ENCODE peak calls at places on chromosomes 2 and 18, in five cellular contexts. One of them, this sample, is unnamed.

GRCh38 chr2:66548422-66548821 is 113.5 kb downstream of the MEIS1 start:
- DNase-seq in K562: no peak
- DNase-seq in SK-N-SH: no peak
- DNase-seq in HepG2: no peak
- DNase-seq in HCT116: no peak
- DNase-seq in this sample: no peak

GRCh38 chr2:44118257-44118656 is 50.4 kb upstream of the PPM1B start:
- DNase-seq in HepG2: no peak
- DNase-seq in HCT116: no peak
- DNase-seq in K562: no peak
- DNase-seq in SK-N-SH: no peak
- DNase-seq in this sample: no peak

GRCh38 chr2:188811522-188811921 is 162.7 kb upstream of the COL3A1 start:
- DNase-seq in HCT116: no peak
- DNase-seq in K562: no peak
- DNase-seq in SK-N-SH: no peak
- DNase-seq in HepG2: no peak
- DNase-seq in this sample: no peak

GRCh38 chr2:114122861-114123391 is 233.0 kb downstream of the ACTR3 start:
- DNase-seq in HepG2: no peak
- DNase-seq in K562: no peak
- DNase-seq in HCT116: no peak
- DNase-seq in SK-N-SH: no peak
- DNase-seq in this sample: no peak

GRCh38 chr2:182355815-182356214 is 71.0 kb downstream of the PDE1A start:
- DNase-seq in HCT116: no peak
- DNase-seq in K562: no peak
- DNase-seq in HepG2: no peak
- DNase-seq in SK-N-SH: no peak
- DNase-seq in this sample: no peak

GRCh38 chr2:238120463-238121298 is 17.8 kb upstream of the KLHL30 start:
- DNase-seq in K562: no peak
- DNase-seq in HepG2: no peak
- DNase-seq in HCT116: no peak
- DNase-seq in SK-N-SH: no peak
- DNase-seq in this sample: no peak

GRCh38 chr2:171347591-171348032 is 86.2 kb downstream of the METTL8 start:
- DNase-seq in HCT116: peak
- DNase-seq in K562: no peak
- DNase-seq in SK-N-SH: no peak
- DNase-seq in HepG2: no peak
- DNase-seq in this sample: no peak

GRCh38 chr18:51614967-51615571 is 417.6 kb upstream of the MEX3C start:
- DNase-seq in HCT116: no peak
- DNase-seq in K562: no peak
- DNase-seq in HepG2: no peak
- DNase-seq in SK-N-SH: no peak
- DNase-seq in this sample: no peak

GRCh38 chr2:39142904-39143617 is 22.2 kb upstream of the SOS1 start:
- DNase-seq in SK-N-SH: no peak
- DNase-seq in HCT116: no peak
- DNase-seq in HepG2: no peak
- DNase-seq in K562: no peak
- DNase-seq in this sample: no peak

GRCh38 chr2:121247534-121247933 is 37.5 kb downstream of the TFCP2L1 start:
- DNase-seq in K562: no peak
- DNase-seq in HCT116: no peak
- DNase-seq in SK-N-SH: no peak
- DNase-seq in HepG2: no peak
- DNase-seq in this sample: no peak

GRCh38 chr2:36516136-36516870 is 81.7 kb downstream of the FEZ2 start:
- DNase-seq in SK-N-SH: no peak
- DNase-seq in HCT116: no peak
- DNase-seq in K562: no peak
- DNase-seq in HepG2: no peak
- DNase-seq in this sample: no peak

GRCh38 chr2:232260075-232260474 is 118.5 kb upstream of the ALPP start:
- DNase-seq in K562: no peak
- DNase-seq in SK-N-SH: no peak
- DNase-seq in HepG2: no peak
- DNase-seq in HCT116: no peak
- DNase-seq in this sample: no peak

GRCh38 chr2:134258684-134259408 is 5.0 kb downstream of the MGAT5 start:
- DNase-seq in HCT116: no peak
- DNase-seq in SK-N-SH: no peak
- DNase-seq in HepG2: no peak
- DNase-seq in K562: no peak
- DNase-seq in this sample: no peak

GRCh38 chr2:27024812-27025211 is 8.0 kb upstream of the TMEM214 start:
- DNase-seq in HepG2: no peak
- DNase-seq in HCT116: no peak
- DNase-seq in SK-N-SH: peak
- DNase-seq in K562: no peak
- DNase-seq in this sample: no peak

GRCh38 chr2:157932480-157933205 is 56.5 kb upstream of the ACVR1 start:
- DNase-seq in SK-N-SH: no peak
- DNase-seq in HCT116: no peak
- DNase-seq in HepG2: peak
- DNase-seq in K562: no peak
- DNase-seq in this sample: no peak

GRCh38 chr2:101560780-101561315 is 85.9 kb upstream of the RFX8 start:
- DNase-seq in SK-N-SH: no peak
- DNase-seq in HepG2: no peak
- DNase-seq in K562: no peak
- DNase-seq in HCT116: no peak
- DNase-seq in this sample: no peak

GRCh38 chr2:230914886-230915285 is 10.2 kb downstream of the GPR55 start:
- DNase-seq in HepG2: no peak
- DNase-seq in SK-N-SH: no peak
- DNase-seq in HCT116: no peak
- DNase-seq in K562: no peak
- DNase-seq in this sample: no peak

GRCh38 chr2:232367591-232368233 is 10.8 kb upstream of the ALPP start:
- DNase-seq in K562: peak
- DNase-seq in HCT116: no peak
- DNase-seq in HepG2: peak
- DNase-seq in SK-N-SH: peak
- DNase-seq in this sample: no peak

GRCh38 chr2:178796079-178796677 is 11.0 kb downstream of the TTN start:
- DNase-seq in HCT116: peak
- DNase-seq in HepG2: peak
- DNase-seq in K562: no peak
- DNase-seq in SK-N-SH: peak
- DNase-seq in this sample: no peak

GRCh38 chr2:76870011-76870410 is 652.2 kb downstream of the LRRTM4 start:
- DNase-seq in HCT116: no peak
- DNase-seq in HepG2: no peak
- DNase-seq in K562: no peak
- DNase-seq in SK-N-SH: no peak
- DNase-seq in this sample: no peak

GRCh38 chr2:235618039-235618438 is 124.2 kb downstream of the AGAP1 start:
- DNase-seq in K562: no peak
- DNase-seq in SK-N-SH: no peak
- DNase-seq in HCT116: no peak
- DNase-seq in HepG2: no peak
- DNase-seq in this sample: no peak

GRCh38 chr2:7692657-7693161 is 775.5 kb downstream of the RNF144A start:
- DNase-seq in SK-N-SH: no peak
- DNase-seq in K562: no peak
- DNase-seq in HCT116: no peak
- DNase-seq in HepG2: no peak
- DNase-seq in this sample: no peak

GRCh38 chr2:135916232-135916631 is 40.0 kb upstream of the MCM6 start:
- DNase-seq in SK-N-SH: peak
- DNase-seq in K562: no peak
- DNase-seq in HCT116: peak
- DNase-seq in HepG2: peak
- DNase-seq in this sample: no peak

GRCh38 chr2:14677039-14677438 is 44.5 kb downstream of the LRATD1 start:
- DNase-seq in SK-N-SH: no peak
- DNase-seq in HepG2: no peak
- DNase-seq in K562: no peak
- DNase-seq in HCT116: no peak
- DNase-seq in this sample: no peak

GRCh38 chr2:209469481-209469880 is 45.6 kb downstream of the MAP2 start:
- DNase-seq in HepG2: no peak
- DNase-seq in K562: no peak
- DNase-seq in SK-N-SH: no peak
- DNase-seq in HCT116: no peak
- DNase-seq in this sample: no peak

GRCh38 chr2:128578406-128579385 is 260.0 kb upstream of the HS6ST1 start:
- DNase-seq in HepG2: no peak
- DNase-seq in K562: no peak
- DNase-seq in HCT116: no peak
- DNase-seq in SK-N-SH: no peak
- DNase-seq in this sample: no peak

GRCh38 chr2:115292742-115293141 is 850.3 kb downstream of the DPP10 start:
- DNase-seq in HepG2: no peak
- DNase-seq in K562: no peak
- DNase-seq in HCT116: no peak
- DNase-seq in SK-N-SH: no peak
- DNase-seq in this sample: no peak

GRCh38 chr18:8947576-8947975 is 154.9 kb upstream of the NDUFV2 start:
- DNase-seq in SK-N-SH: no peak
- DNase-seq in HCT116: no peak
- DNase-seq in K562: no peak
- DNase-seq in HepG2: no peak
- DNase-seq in this sample: no peak

GRCh38 chr2:121825003-121825950 is 69.8 kb downstream of the TSN start:
- DNase-seq in HCT116: no peak
- DNase-seq in HepG2: no peak
- DNase-seq in K562: no peak
- DNase-seq in SK-N-SH: no peak
- DNase-seq in this sample: no peak

GRCh38 chr2:48180557-48180956 is 274.3 kb upstream of the FBXO11 start:
- DNase-seq in HCT116: no peak
- DNase-seq in K562: no peak
- DNase-seq in SK-N-SH: no peak
- DNase-seq in HepG2: no peak
- DNase-seq in this sample: no peak

GRCh38 chr2:204354442-204354856 is 190.8 kb upstream of the PARD3B start:
- DNase-seq in SK-N-SH: no peak
- DNase-seq in HCT116: no peak
- DNase-seq in K562: no peak
- DNase-seq in HepG2: no peak
- DNase-seq in this sample: no peak

GRCh38 chr2:241796209-241796608 is 12.8 kb upstream of the NEU4 start:
- DNase-seq in HCT116: no peak
- DNase-seq in K562: no peak
- DNase-seq in HepG2: no peak
- DNase-seq in SK-N-SH: no peak
- DNase-seq in this sample: no peak

GRCh38 chr2:241772063-241772499 is 4.5 kb upstream of the GAL3ST2 start:
- DNase-seq in K562: no peak
- DNase-seq in HepG2: peak
- DNase-seq in HCT116: no peak
- DNase-seq in SK-N-SH: no peak
- DNase-seq in this sample: peak

GRCh38 chr18:61169386-61169785 is 163.8 kb upstream of the CDH20 start:
- DNase-seq in SK-N-SH: no peak
- DNase-seq in HepG2: no peak
- DNase-seq in K562: no peak
- DNase-seq in HCT116: no peak
- DNase-seq in this sample: no peak

GRCh38 chr2:141710589-141711239 is 420.1 kb downstream of the LRP1B start:
- DNase-seq in HCT116: no peak
- DNase-seq in SK-N-SH: no peak
- DNase-seq in K562: no peak
- DNase-seq in HepG2: no peak
- DNase-seq in this sample: no peak

GRCh38 chr2:130313812-130314334 is 28.8 kb upstream of the IMP4 start:
- DNase-seq in SK-N-SH: no peak
- DNase-seq in HepG2: no peak
- DNase-seq in K562: no peak
- DNase-seq in HCT116: no peak
- DNase-seq in this sample: no peak

GRCh38 chr18:35588122-35588521 is 6.6 kb downstream of the GALNT1 start:
- DNase-seq in HepG2: no peak
- DNase-seq in SK-N-SH: no peak
- DNase-seq in K562: no peak
- DNase-seq in HCT116: no peak
- DNase-seq in this sample: no peak

GRCh38 chr18:31454066-31454708 is 6.6 kb downstream of the DSG3 start:
- DNase-seq in HCT116: peak
- DNase-seq in K562: no peak
- DNase-seq in HepG2: peak
- DNase-seq in SK-N-SH: no peak
- DNase-seq in this sample: no peak

GRCh38 chr2:144165599-144166250 is 354.2 kb downstream of the ZEB2 start:
- DNase-seq in K562: no peak
- DNase-seq in SK-N-SH: no peak
- DNase-seq in HepG2: no peak
- DNase-seq in HCT116: no peak
- DNase-seq in this sample: no peak
- TF ChIP-seq JUND in K562: no peak
- TF ChIP-seq JUND in SK-N-SH: no peak
- TF ChIP-seq JUND in HepG2: no peak
- TF ChIP-seq JUND in HCT116: no peak
- TF ChIP-seq JUND in this sample: no peak

GRCh38 chr2:146143971-146144370 is 1624.1 kb upstream of the ZEB2 start:
- DNase-seq in K562: no peak
- DNase-seq in SK-N-SH: no peak
- DNase-seq in HepG2: no peak
- DNase-seq in HCT116: no peak
- DNase-seq in this sample: no peak
- TF ChIP-seq ZBTB33 in K562: no peak
- TF ChIP-seq ZBTB33 in SK-N-SH: no peak
- TF ChIP-seq ZBTB33 in HepG2: no peak
- TF ChIP-seq ZBTB33 in HCT116: no peak
- TF ChIP-seq ZBTB33 in this sample: no peak

GRCh38 chr2:234483568-234484251 is 13.2 kb downstream of the ARL4C start:
- DNase-seq in K562: no peak
- DNase-seq in HCT116: no peak
- DNase-seq in SK-N-SH: no peak
- DNase-seq in HepG2: no peak
- DNase-seq in this sample: peak
- TF ChIP-seq JUND in K562: no peak
- TF ChIP-seq JUND in HCT116: no peak
- TF ChIP-seq JUND in SK-N-SH: no peak
- TF ChIP-seq JUND in HepG2: no peak
- TF ChIP-seq JUND in this sample: no peak

GRCh38 chr2:42653908-42654445 is 85.5 kb downstream of the MTA3 start:
- DNase-seq in HepG2: no peak
- DNase-seq in SK-N-SH: no peak
- DNase-seq in K562: no peak
- DNase-seq in HCT116: no peak
- DNase-seq in this sample: no peak
- TF ChIP-seq ZBTB33 in HepG2: no peak
- TF ChIP-seq ZBTB33 in SK-N-SH: no peak
- TF ChIP-seq ZBTB33 in K562: no peak
- TF ChIP-seq ZBTB33 in HCT116: no peak
- TF ChIP-seq ZBTB33 in this sample: no peak

This sample was measured in GM12878.